ENCODE peak calls at places on chromosomes 13 and 19, in four cellular contexts. B, G, J and T are unnamed samples.
A peak's percentile ranks its signal among the peaks of the same experiment; 100 is the strongest.

GRCh38 chr19:50693064-50693975 is 26.3 kb downstream of the SHANK1 start:
- DNase-seq in B (no peak), G (no peak), J (no peak), T (no peak)

GRCh38 chr13:20191902-20192469 is 752 bp downstream of the GJB2 start:
- DNase-seq in B (no peak), G (peak; percentile 10), J (no peak), T (peak; percentile 8)

GRCh38 chr19:30431591-30431990 is 59.4 kb downstream of the ZNF536 start:
- DNase-seq in B (no peak), G (no peak), J (no peak), T (no peak)

GRCh38 chr13:45865414-45865813 is 13.9 kb upstream of the SIAH3 start:
- DNase-seq in B (no peak), G (no peak), J (no peak), T (no peak)

GRCh38 chr19:50328257-50329145 is 676 bp downstream of the KCNC3 start:
- DNase-seq in B (no peak), G (no peak), J (no peak), T (no peak)

GRCh38 chr13:50236898-50237318 is 221.7 kb downstream of the KCNRG start:
- DNase-seq in B (no peak), G (peak; percentile 57), J (no peak), T (peak; percentile 26)

GRCh38 chr19:30128211-30128610 is 186.2 kb downstream of the URI1 start:
- DNase-seq in B (no peak), G (no peak), J (no peak), T (no peak)

GRCh38 chr13:93522486-93522885 is 295.9 kb downstream of the GPC6 start:
- DNase-seq in B (no peak), G (peak; percentile 56), J (no peak), T (no peak)

GRCh38 chr13:24688111-24688510 is 7.9 kb downstream of the ATP12A start:
- DNase-seq in B (no peak), G (no peak), J (no peak), T (no peak)

GRCh38 chr19:47495478-47496372 is 11.7 kb upstream of the KPTN start:
- DNase-seq in B (no peak), G (no peak), J (no peak), T (no peak)

GRCh38 chr13:96730676-96731075 is 263.6 kb downstream of the OXGR1 start:
- DNase-seq in B (no peak), G (no peak), J (no peak), T (no peak)

GRCh38 chr13:74250738-74251190 is 116.6 kb upstream of the KLF12 start:
- DNase-seq in B (peak; percentile 42), G (peak; percentile 77), J (no peak), T (peak; percentile 53)

GRCh38 chr19:33697766-33698165 is 76.0 kb downstream of the CHST8 start:
- DNase-seq in B (no peak), G (no peak), J (no peak), T (no peak)

GRCh38 chr13:31846984-31847752 is 107.8 kb downstream of the RXFP2 start:
- DNase-seq in B (no peak), G (no peak), J (peak; percentile 21), T (no peak)

GRCh38 chr13:29465741-29466293 is 129.7 kb downstream of the SLC7A1 start:
- DNase-seq in B (peak; percentile 61), G (peak; percentile 54), J (peak; percentile 31), T (peak; percentile 63)

GRCh38 chr13:65613004-65613403 is 1617.1 kb downstream of the PCDH9 start:
- DNase-seq in B (no peak), G (no peak), J (no peak), T (no peak)

GRCh38 chr13:70668983-70669382 is 560.7 kb upstream of the KLHL1 start:
- DNase-seq in B (peak; percentile 5), G (no peak), J (no peak), T (no peak)

GRCh38 chr13:22121340-22121739 is 450.5 kb downstream of the FGF9 start:
- DNase-seq in B (no peak), G (no peak), J (no peak), T (no peak)

GRCh38 chr19:33815410-33816340 is 19.0 kb downstream of the KCTD15 start:
- DNase-seq in B (peak; percentile 50), G (peak; percentile 33), J (no peak), T (peak; percentile 42)

GRCh38 chr19:43606569-43607229 is 5.2 kb upstream of the SRRM5 start:
- DNase-seq in B (no peak), G (no peak), J (no peak), T (no peak)

GRCh38 chr13:29511980-29512379 is 83.5 kb downstream of the SLC7A1 start:
- DNase-seq in B (peak; percentile 63), G (peak; percentile 92), J (no peak), T (peak; percentile 85)

GRCh38 chr13:98473135-98473791 is 103.6 kb downstream of the STK24 start:
- DNase-seq in B (no peak), G (no peak), J (no peak), T (no peak)

GRCh38 chr13:110340812-110341444 is 33.8 kb downstream of the COL4A2 start:
- DNase-seq in B (peak; percentile 87), G (peak; percentile 13), J (peak; percentile 80), T (peak; percentile 93)

GRCh38 chr13:30759748-30760147 is 24.4 kb downstream of the ALOX5AP start:
- DNase-seq in B (no peak), G (peak; percentile 50), J (no peak), T (no peak)

GRCh38 chr13:46307554-46307953 is 79.5 kb downstream of the RUBCNL start:
- DNase-seq in B (no peak), G (no peak), J (no peak), T (no peak)

GRCh38 chr19:18193388-18194207 is 580 bp downstream of the MPV17L2 start:
- DNase-seq in B (no peak), G (no peak), J (no peak), T (no peak)

GRCh38 chr19:16018801-16019551 is 57.3 kb upstream of the TPM4 start:
- DNase-seq in B (no peak), G (no peak), J (no peak), T (no peak)

GRCh38 chr19:13040916-13041292 is 45.6 kb downstream of the NFIX start:
- DNase-seq in B (no peak), G (no peak), J (no peak), T (no peak)

GRCh38 chr13:95146486-95146885 is 154.8 kb downstream of the ABCC4 start:
- DNase-seq in B (no peak), G (no peak), J (no peak), T (peak; percentile 23)

GRCh38 chr13:53368948-53369347 is 340.3 kb downstream of the OLFM4 start:
- DNase-seq in B (no peak), G (no peak), J (no peak), T (no peak)
- TF ChIP-seq CTCF in B (no peak), G (no peak), J (no peak), T (no peak)

DNA sequence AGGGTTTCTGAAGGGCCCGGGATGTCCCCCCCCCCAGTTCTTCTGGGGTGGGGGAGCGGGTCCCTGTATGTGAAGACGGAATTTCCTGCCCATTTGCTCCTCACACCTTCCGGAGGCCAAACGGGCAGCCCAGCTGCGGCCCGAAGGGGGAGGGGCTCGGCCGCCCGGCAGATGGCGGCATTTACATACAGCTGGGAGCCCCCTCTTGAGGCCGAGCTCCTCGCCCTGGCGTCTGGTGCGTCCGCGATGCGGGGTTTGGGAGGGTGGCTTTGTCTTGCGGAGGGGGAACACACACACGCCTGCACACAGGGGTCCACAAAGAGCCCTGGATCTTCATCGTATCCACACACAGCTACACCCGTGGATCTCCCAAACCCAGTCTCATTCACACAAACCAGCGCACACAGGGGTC is 891 bp upstream of the DLL3 start:
- DNase-seq in B (peak; percentile 43), G (peak; percentile 20), J (no peak), T (peak; percentile 46)
- H3K4me3 ChIP-seq in B (no peak overlapping the region), G (peak overlapping the region; percentile 31), J (peak overlapping the region; percentile 34), T (peak overlapping the region; percentile 44)

GRCh38 chr13:111458739-111459138 is 138.3 kb downstream of the TEX29 start:
- DNase-seq in B (no peak), G (no peak), J (no peak), T (no peak)

GRCh38 chr13:111459803-111460547 is 139.5 kb downstream of the TEX29 start:
- DNase-seq in B (no peak), G (no peak), J (no peak), T (no peak)

GRCh38 chr13:111462221-111462764 is 141.9 kb downstream of the TEX29 start:
- DNase-seq in B (no peak), G (no peak), J (no peak), T (no peak)

GRCh38 chr13:111461445-111462149 is 141.2 kb downstream of the TEX29 start:
- DNase-seq in B (no peak), G (no peak), J (no peak), T (no peak)

GRCh38 chr13:111460548-111461444 is 140.4 kb downstream of the TEX29 start:
- DNase-seq in B (peak; percentile 70), G (peak; percentile 46), J (peak; percentile 26), T (peak; percentile 53)
- TF ChIP-seq CTCF in B (peak; percentile 52), G (peak; percentile 29), J (peak; percentile 38), T (peak; percentile 44)

GRCh38 chr19:4060621-4061177 is 6.0 kb downstream of the ZBTB7A start:
- DNase-seq in B (no peak), G (no peak), J (no peak), T (no peak)
- H3K4me3 ChIP-seq in B (no peak overlapping the region), G (peak overlapping the region; percentile 53), J (peak overlapping the region; percentile 97), T (peak overlapping the region; percentile 54)